ENCODE peak calls at places on chromosomes 4 and X, in four cellular contexts. S is psoas muscle, N is upper lobe of right lung, Q is endodermal cell. C is an unnamed sample.
A peak's percentile ranks its signal among the peaks of the same experiment; 100 is the strongest.

GRCh38 chrX:119266364-119266995 is 30.4 kb downstream of the PGRMC1 start:
- DNase-seq in N (no peak), S (no peak), Q (peak; percentile 51), C (no peak)

GRCh38 chr4:123378794-123379193 is 17.8 kb upstream of the SPRY1 start:
- DNase-seq in Q (peak; percentile 69), N (no peak), S (no peak), C (no peak)

GRCh38 chr4:169024762-169025161 is 14.7 kb upstream of the CBR4 start:
- DNase-seq in N (no peak), Q (no peak), S (no peak), C (no peak)

GRCh38 chrX:19513383-19513782 is 1.9 kb downstream of the MAP3K15 start:
- DNase-seq in N (no peak), S (no peak), Q (peak; percentile 51), C (no peak)

GRCh38 chrX:9576059-9576458 is 111.2 kb downstream of the TBL1X start:
- DNase-seq in Q (no peak), N (no peak), S (no peak), C (no peak)

GRCh38 chrX:11480626-11481025 is 185.1 kb downstream of the ARHGAP6 start:
- DNase-seq in S (no peak), Q (no peak), N (no peak), C (no peak)

GRCh38 chrX:9355739-9356138 is 109.1 kb upstream of the TBL1X start:
- DNase-seq in Q (no peak), S (no peak), N (no peak), C (no peak)

GRCh38 chr4:13766722-13767495 is 139.4 kb upstream of the BOD1L1 start:
- DNase-seq in N (no peak), Q (no peak), S (no peak), C (no peak)

GRCh38 chrX:153667281-153667831 is 6.3 kb downstream of the PNCK start:
- DNase-seq in Q (peak; percentile 25), N (no peak), S (no peak), C (no peak)

GRCh38 chrX:45760187-45760742 is 559.6 kb upstream of the DIPK2B start:
- DNase-seq in N (no peak), S (no peak), Q (no peak), C (no peak)

GRCh38 chr4:80370635-80371034 is 35.1 kb downstream of the CFAP299 start:
- DNase-seq in N (peak; percentile 48), S (no peak), Q (no peak), C (no peak)

GRCh38 chrX:72314881-72315280 is 9.2 kb upstream of the CITED1 start:
- DNase-seq in S (no peak), N (no peak), Q (no peak), C (no peak)

GRCh38 chrX:154020500-154021115 is 906 bp upstream of the IRAK1 start:
- DNase-seq in S (no peak), N (no peak), Q (no peak), C (no peak)

GRCh38 chr4:21826071-21826470 is 122.5 kb downstream of the KCNIP4 start:
- DNase-seq in Q (no peak), N (no peak), S (no peak), C (no peak)

GRCh38 chrX:11929476-11929875 is 171.4 kb downstream of the MSL3 start:
- DNase-seq in N (no peak), S (no peak), Q (no peak), C (no peak)

GRCh38 chr4:182807841-182808548 is 109.2 kb downstream of the DCTD start:
- DNase-seq in S (no peak), Q (peak; percentile 69), N (no peak), C (no peak)

GRCh38 chr4:137678796-137679195 is 146.5 kb upstream of the PCDH18 start:
- DNase-seq in Q (no peak), N (no peak), S (no peak), C (no peak)

GRCh38 chr4:184400891-184401290 is 73.5 kb downstream of the IRF2 start:
- DNase-seq in S (no peak), Q (no peak), N (no peak), C (no peak)

GRCh38 chrX:74449937-74450330 is 28.6 kb downstream of the SLC16A2 start:
- DNase-seq in Q (no peak), S (no peak), N (no peak), C (no peak)

GRCh38 chrX:72470593-72471310 is 101.9 kb downstream of the HDAC8 start:
- DNase-seq in N (no peak), S (no peak), Q (no peak), C (no peak)

GRCh38 chr4:153347117-153347516 is 2.6 kb downstream of the MND1 start:
- DNase-seq in S (no peak), N (no peak), Q (no peak), C (no peak)

GRCh38 chr4:46648088-46648744 is 258.3 kb upstream of the GABRA2 start:
- DNase-seq in N (no peak), S (no peak), Q (peak; percentile 89), C (no peak)

GRCh38 chr4:143531368-143531767 is 17.9 kb downstream of the SMARCA5 start:
- DNase-seq in Q (no peak), S (no peak), N (no peak), C (no peak)

GRCh38 chr4:48268956-48269860 is at the start of gene TEC:
- DNase-seq in Q (peak; percentile 89), S (peak; percentile 70), N (peak; percentile 87), C (peak; percentile 60)

GRCh38 chrX:20265726-20266681 is 705 bp downstream of the RPS6KA3 start:
- DNase-seq in S (peak; percentile 64), N (peak; percentile 68), Q (peak; percentile 61), C (peak; percentile 59)

GRCh38 chr4:106264331-106264728 is 51.7 kb downstream of the TBCK start:
- DNase-seq in Q (no peak), N (no peak), S (no peak), C (no peak)

GRCh38 chr4:4541040-4541631 is 712 bp downstream of the STX18 start:
- DNase-seq in Q (no peak), N (peak; percentile 71), S (no peak), C (no peak)

GRCh38 chr4:159229164-159229563 is 126.3 kb downstream of the RAPGEF2 start:
- DNase-seq in N (no peak), Q (peak; percentile 50), S (no peak), C (no peak)

GRCh38 chr4:58602701-58603359 is 1492.6 kb upstream of the IGFBP7 start:
- DNase-seq in S (no peak), Q (no peak), N (no peak), C (no peak)

GRCh38 chrX:133390647-133391046 is 24.6 kb downstream of the GPC4 start:
- DNase-seq in N (no peak), Q (no peak), S (peak; percentile 23), C (no peak)

GRCh38 chr4:159497961-159498360 is 395.1 kb downstream of the RAPGEF2 start:
- DNase-seq in N (no peak), Q (no peak), S (no peak), C (no peak)

GRCh38 chr4:155799794-155800123 is 40.9 kb downstream of the GUCY1B1 start:
- DNase-seq in N (no peak), S (no peak), Q (no peak), C (no peak)

GRCh38 chrX:84501798-84502628 is at the start of gene HDX:
- DNase-seq in Q (peak; percentile 86), N (peak; percentile 92), S (peak; percentile 88), C (peak; percentile 85)

GRCh38 chrX:1389181-1389992 is 2.5 kb downstream of the SLC25A6 start:
- DNase-seq in Q (peak; percentile 36), S (peak; percentile 53), N (peak; percentile 61), C (peak; percentile 43)

GRCh38 chrX:126552313-126553022 is at the start of gene DCAF12L1:
- DNase-seq in Q (peak; percentile 85), N (no peak), S (peak; percentile 41), C (no peak)

DNA sequence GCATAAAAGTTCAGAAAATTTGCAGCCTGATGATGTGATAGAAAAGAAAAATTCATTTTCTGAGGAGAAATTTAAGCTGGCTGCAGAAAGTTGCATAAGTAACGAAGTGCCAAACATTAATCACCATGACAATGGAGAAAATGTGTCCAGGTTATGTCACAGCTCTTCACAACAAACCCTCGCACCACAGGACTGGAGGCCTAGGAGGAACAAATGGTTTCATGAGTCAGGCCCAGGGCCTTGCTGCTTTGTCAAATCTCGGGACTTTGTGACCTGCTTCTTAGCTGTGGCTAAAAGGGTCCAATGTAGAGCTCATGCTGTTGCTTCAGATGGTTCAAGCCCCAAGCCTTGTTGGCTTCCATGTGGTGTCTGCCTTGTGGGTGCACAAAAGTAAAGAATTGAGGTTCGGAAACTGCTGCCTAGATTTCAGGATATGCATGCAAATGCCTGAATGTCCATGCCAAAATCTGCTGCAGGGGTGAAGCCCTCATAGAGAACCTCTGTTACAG is 527.4 kb downstream of the SH3BGRL start:
- DNase-seq in S (no peak), Q (no peak), N (no peak), C (no peak)
- H3K9me3 ChIP-seq in S (peaks cover 14% of the 10 kb centered on the region), Q (peaks cover 29% of the 10 kb centered on the region), N (no peaks in the 10 kb centered on the region), C (no peaks in the 10 kb centered on the region)

GRCh38 chr4:835148-836002 is 9.4 kb upstream of the CPLX1 start:
- DNase-seq in S (peak; percentile 39), N (peak; percentile 74), Q (no peak), C (peak; percentile 50)
- H3K9me3 ChIP-seq in S (peaks cover 14% of the 10 kb centered on the region), N (peaks cover 11% of the 10 kb centered on the region), Q (peaks cover 15% of the 10 kb centered on the region), C (no peaks in the 10 kb centered on the region)

DNA sequence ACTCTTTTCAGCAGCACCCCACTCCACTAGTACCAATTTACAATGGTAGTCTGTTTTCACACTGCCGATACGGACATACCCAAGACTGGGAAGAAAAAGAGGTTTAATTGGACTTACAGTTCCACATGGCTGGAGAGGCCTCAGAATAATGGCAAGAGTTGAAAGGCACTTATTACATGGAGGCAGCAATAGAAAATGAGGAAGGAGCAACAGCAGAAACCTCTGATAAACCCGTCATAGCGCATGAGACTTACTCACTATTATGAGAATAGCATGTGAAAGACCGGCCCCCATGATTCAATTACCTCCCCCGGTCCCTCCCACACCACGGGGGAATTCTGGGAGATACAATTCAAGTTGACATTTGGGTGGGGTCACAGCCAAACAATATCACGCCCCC is 34.1 kb upstream of the MAGEA4 start:
- DNase-seq in N (no peak), S (no peak), Q (no peak), C (no peak)
- H3K9me3 ChIP-seq in N (no peaks in the 10 kb centered on the region), S (no peaks in the 10 kb centered on the region), Q (no peaks in the 10 kb centered on the region), C (no peaks in the 10 kb centered on the region)

DNA sequence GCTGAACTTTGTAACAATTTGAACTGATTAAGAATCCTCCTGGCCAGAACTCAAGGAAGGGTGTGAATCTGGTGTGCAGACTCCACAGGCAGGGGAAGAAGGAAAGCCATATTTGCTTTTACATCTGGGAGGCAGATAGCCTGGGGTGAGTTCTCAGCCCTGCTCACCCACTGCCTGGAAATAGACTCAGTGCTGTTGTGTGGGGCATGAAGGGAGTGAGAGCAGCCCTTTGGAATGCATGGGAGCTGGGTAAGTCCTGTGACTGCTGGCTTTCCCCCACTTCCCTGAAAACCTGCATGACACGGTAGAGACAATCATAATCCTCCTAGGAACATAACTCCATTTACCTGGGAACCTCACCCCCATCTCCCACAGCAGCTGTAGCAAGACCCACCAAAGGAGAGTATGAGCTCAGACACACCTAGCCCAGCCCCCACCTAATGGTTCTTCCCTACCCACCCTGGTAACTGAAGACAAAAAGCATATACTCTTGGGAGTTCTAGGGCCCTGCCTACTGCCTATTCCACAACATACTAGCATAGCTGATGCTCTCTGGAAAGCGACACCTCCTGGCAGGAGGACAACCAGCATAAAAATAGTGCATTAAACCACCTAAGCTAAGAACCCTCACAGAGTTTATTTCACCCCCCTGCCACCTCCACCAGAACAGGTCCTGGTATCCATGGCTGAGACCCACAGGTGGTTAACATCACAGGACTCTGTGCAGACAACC is 59.3 kb upstream of the UBQLN2 start:
- DNase-seq in S (no peak), N (no peak), Q (no peak), C (no peak)
- H3K9me3 ChIP-seq in S (no peaks in the 10 kb centered on the region), N (no peaks in the 10 kb centered on the region), Q (no peaks in the 10 kb centered on the region), C (no peaks in the 10 kb centered on the region)